ENCODE peak calls at places on chromosomes 6 and 20, in four cellular contexts. One of them, this sample, is unnamed.

GRCh38 chr20:7087803-7088202 is 320.3 kb downstream of the BMP2 start:
- DNase-seq in fibroblast of pulmonary artery: no peak
- DNase-seq in foreskin fibroblast: no peak
- DNase-seq in CD8-positive, alpha-beta T cell: no peak
- DNase-seq in this sample: no peak

GRCh38 chr6:53263915-53264314 is 84.8 kb downstream of the ELOVL5 start:
- DNase-seq in fibroblast of pulmonary artery: no peak
- DNase-seq in CD8-positive, alpha-beta T cell: no peak
- DNase-seq in foreskin fibroblast: peak; percentile 41
- DNase-seq in this sample: no peak

GRCh38 chr20:61445741-61446140 is 193.7 kb downstream of the CDH4 start:
- DNase-seq in fibroblast of pulmonary artery: no peak
- DNase-seq in foreskin fibroblast: no peak
- DNase-seq in CD8-positive, alpha-beta T cell: no peak
- DNase-seq in this sample: no peak

GRCh38 chr6:106450645-106451044 is 90.1 kb downstream of the CRYBG1 start:
- DNase-seq in foreskin fibroblast: no peak
- DNase-seq in CD8-positive, alpha-beta T cell: no peak
- DNase-seq in fibroblast of pulmonary artery: no peak
- DNase-seq in this sample: peak; percentile 21

GRCh38 chr6:16324622-16325225 is 86.3 kb downstream of the GMPR start:
- DNase-seq in fibroblast of pulmonary artery: no peak
- DNase-seq in CD8-positive, alpha-beta T cell: no peak
- DNase-seq in foreskin fibroblast: no peak
- DNase-seq in this sample: no peak

GRCh38 chr6:40349092-40349491 is 238.1 kb downstream of the LRFN2 start:
- DNase-seq in CD8-positive, alpha-beta T cell: no peak
- DNase-seq in fibroblast of pulmonary artery: peak; percentile 28
- DNase-seq in foreskin fibroblast: no peak
- DNase-seq in this sample: no peak

GRCh38 chr20:43946206-43946491 is 31.5 kb downstream of the TOX2 start:
- DNase-seq in fibroblast of pulmonary artery: no peak
- DNase-seq in foreskin fibroblast: no peak
- DNase-seq in CD8-positive, alpha-beta T cell: no peak
- DNase-seq in this sample: no peak

GRCh38 chr6:113082691-113083090 is 735.6 kb downstream of the RFPL4B start:
- DNase-seq in foreskin fibroblast: peak; percentile 46
- DNase-seq in fibroblast of pulmonary artery: peak; percentile 51
- DNase-seq in CD8-positive, alpha-beta T cell: no peak
- DNase-seq in this sample: peak; percentile 44

GRCh38 chr6:18155864-18156396 is 708 bp downstream of the KDM1B start:
- DNase-seq in fibroblast of pulmonary artery: peak; percentile 22
- DNase-seq in CD8-positive, alpha-beta T cell: no peak
- DNase-seq in foreskin fibroblast: no peak
- DNase-seq in this sample: peak; percentile 90

GRCh38 chr6:113626470-113626869 is 230.7 kb upstream of the MARCKS start:
- DNase-seq in fibroblast of pulmonary artery: no peak
- DNase-seq in CD8-positive, alpha-beta T cell: no peak
- DNase-seq in foreskin fibroblast: no peak
- DNase-seq in this sample: no peak

GRCh38 chr6:106715922-106716321 is 86.5 kb downstream of the QRSL1 start:
- DNase-seq in fibroblast of pulmonary artery: no peak
- DNase-seq in CD8-positive, alpha-beta T cell: no peak
- DNase-seq in foreskin fibroblast: no peak
- DNase-seq in this sample: no peak

GRCh38 chr20:39264506-39265172 is 302.5 kb downstream of the DHX35 start:
- DNase-seq in foreskin fibroblast: peak; percentile 50
- DNase-seq in fibroblast of pulmonary artery: peak; percentile 79
- DNase-seq in CD8-positive, alpha-beta T cell: peak; percentile 50
- DNase-seq in this sample: peak; percentile 86

GRCh38 chr20:44848254-44849015 is 37.1 kb upstream of the YWHAB start:
- DNase-seq in fibroblast of pulmonary artery: no peak
- DNase-seq in CD8-positive, alpha-beta T cell: no peak
- DNase-seq in foreskin fibroblast: no peak
- DNase-seq in this sample: no peak

GRCh38 chr6:31001489-31001888 is 8.8 kb upstream of the MUC22 start:
- DNase-seq in fibroblast of pulmonary artery: no peak
- DNase-seq in CD8-positive, alpha-beta T cell: no peak
- DNase-seq in foreskin fibroblast: no peak
- DNase-seq in this sample: no peak

GRCh38 chr6:305371-306206 is 13.3 kb downstream of the DUSP22 start:
- DNase-seq in foreskin fibroblast: no peak
- DNase-seq in fibroblast of pulmonary artery: no peak
- DNase-seq in CD8-positive, alpha-beta T cell: no peak
- DNase-seq in this sample: no peak

GRCh38 chr6:53544050-53544499 is 826 bp downstream of the GCLC start:
- DNase-seq in fibroblast of pulmonary artery: no peak
- DNase-seq in CD8-positive, alpha-beta T cell: no peak
- DNase-seq in foreskin fibroblast: no peak
- DNase-seq in this sample: peak; percentile 36

GRCh38 chr20:52230406-52230805 is 38.8 kb upstream of the ZFP64 start:
- DNase-seq in foreskin fibroblast: peak; percentile 1
- DNase-seq in fibroblast of pulmonary artery: peak; percentile 38
- DNase-seq in CD8-positive, alpha-beta T cell: no peak
- DNase-seq in this sample: no peak

GRCh38 chr20:17698419-17698818 is 1.3 kb upstream of the BANF2 start:
- DNase-seq in fibroblast of pulmonary artery: no peak
- DNase-seq in foreskin fibroblast: no peak
- DNase-seq in CD8-positive, alpha-beta T cell: no peak
- DNase-seq in this sample: no peak

GRCh38 chr6:89818977-89819335 is 638 bp downstream of the MDN1 start:
- DNase-seq in foreskin fibroblast: peak; percentile 18
- DNase-seq in CD8-positive, alpha-beta T cell: peak; percentile 52
- DNase-seq in fibroblast of pulmonary artery: peak; percentile 43
- DNase-seq in this sample: peak; percentile 43

GRCh38 chr20:25421107-25421506 is 13.6 kb downstream of the GINS1 start:
- DNase-seq in foreskin fibroblast: no peak
- DNase-seq in fibroblast of pulmonary artery: no peak
- DNase-seq in CD8-positive, alpha-beta T cell: no peak
- DNase-seq in this sample: no peak

GRCh38 chr20:21559305-21559704 is 45.4 kb upstream of the NKX2-2 start:
- DNase-seq in CD8-positive, alpha-beta T cell: no peak
- DNase-seq in fibroblast of pulmonary artery: no peak
- DNase-seq in foreskin fibroblast: no peak
- DNase-seq in this sample: no peak

GRCh38 chr6:14758421-14759043 is 487.3 kb upstream of the JARID2 start:
- DNase-seq in fibroblast of pulmonary artery: no peak
- DNase-seq in CD8-positive, alpha-beta T cell: no peak
- DNase-seq in foreskin fibroblast: no peak
- DNase-seq in this sample: peak; percentile 78

DNA sequence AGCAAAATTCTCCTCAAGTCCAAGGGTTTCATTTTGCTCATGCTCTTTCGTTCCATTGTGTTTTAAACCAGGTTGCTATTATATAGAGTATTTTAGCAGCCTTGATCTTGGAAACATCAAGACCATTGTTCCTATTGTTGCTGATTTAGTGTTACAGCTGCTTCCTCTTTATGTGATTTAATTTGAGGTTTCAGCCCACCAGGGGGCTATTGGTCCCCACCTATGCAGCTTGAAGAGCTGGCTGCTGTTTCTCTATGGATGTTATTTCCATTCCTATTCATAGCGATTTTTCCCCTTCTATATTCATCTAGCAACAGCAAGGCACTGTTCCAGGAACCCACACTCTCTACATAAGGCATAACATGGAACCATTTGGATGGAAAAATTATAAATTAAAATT is 418.8 kb downstream of the CDKAL1 start:
- DNase-seq in fibroblast of pulmonary artery: no peak
- DNase-seq in CD8-positive, alpha-beta T cell: no peak
- DNase-seq in foreskin fibroblast: no peak
- DNase-seq in this sample: no peak
- TF ChIP-seq CTCF in fibroblast of pulmonary artery: no peak
- TF ChIP-seq CTCF in CD8-positive, alpha-beta T cell: no peak
- TF ChIP-seq CTCF in foreskin fibroblast: no peak
- TF ChIP-seq CTCF in this sample: no peak

DNA sequence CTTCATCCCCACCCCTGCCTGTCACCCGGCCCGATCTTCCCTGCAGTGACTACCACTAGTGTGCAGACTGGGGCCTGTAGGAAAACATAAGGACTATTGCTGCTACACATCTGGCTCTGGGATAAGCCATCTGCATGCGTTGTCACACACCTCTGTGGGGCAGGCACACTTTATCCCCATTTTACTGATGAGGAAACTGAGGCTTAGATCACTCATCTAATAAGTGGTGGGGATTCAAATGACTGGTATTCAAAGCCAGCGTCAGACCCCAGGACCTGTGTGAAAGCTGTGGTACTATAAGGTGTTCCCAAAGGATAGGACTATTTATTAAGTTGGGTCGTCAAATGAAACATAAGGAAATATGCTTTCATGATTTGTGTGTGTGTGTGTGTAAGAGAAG is 148.9 kb upstream of the RNF24 start:
- DNase-seq in fibroblast of pulmonary artery: no peak
- DNase-seq in CD8-positive, alpha-beta T cell: no peak
- DNase-seq in foreskin fibroblast: no peak
- DNase-seq in this sample: no peak
- TF ChIP-seq CTCF in fibroblast of pulmonary artery: no peak
- TF ChIP-seq CTCF in CD8-positive, alpha-beta T cell: no peak
- TF ChIP-seq CTCF in foreskin fibroblast: no peak
- TF ChIP-seq CTCF in this sample: no peak

GRCh38 chr20:50508171-50508761 is 1.9 kb upstream of the PTPN1 start:
- DNase-seq in fibroblast of pulmonary artery: no peak
- DNase-seq in foreskin fibroblast: no peak
- DNase-seq in CD8-positive, alpha-beta T cell: no peak
- DNase-seq in this sample: no peak

GRCh38 chr20:50501970-50502745 is 8.0 kb upstream of the PTPN1 start:
- DNase-seq in CD8-positive, alpha-beta T cell: no peak
- DNase-seq in foreskin fibroblast: no peak
- DNase-seq in fibroblast of pulmonary artery: no peak
- DNase-seq in this sample: no peak

GRCh38 chr20:50509923-50510705 is at the start of gene PTPN1:
- DNase-seq in CD8-positive, alpha-beta T cell: peak; percentile 99
- DNase-seq in foreskin fibroblast: peak; percentile 99
- DNase-seq in fibroblast of pulmonary artery: peak; percentile 99
- DNase-seq in this sample: peak; percentile 99

GRCh38 chr20:50504231-50504823 is 5.9 kb upstream of the PTPN1 start:
- DNase-seq in CD8-positive, alpha-beta T cell: no peak
- DNase-seq in fibroblast of pulmonary artery: peak; percentile 47
- DNase-seq in foreskin fibroblast: no peak
- DNase-seq in this sample: no peak

DNA sequence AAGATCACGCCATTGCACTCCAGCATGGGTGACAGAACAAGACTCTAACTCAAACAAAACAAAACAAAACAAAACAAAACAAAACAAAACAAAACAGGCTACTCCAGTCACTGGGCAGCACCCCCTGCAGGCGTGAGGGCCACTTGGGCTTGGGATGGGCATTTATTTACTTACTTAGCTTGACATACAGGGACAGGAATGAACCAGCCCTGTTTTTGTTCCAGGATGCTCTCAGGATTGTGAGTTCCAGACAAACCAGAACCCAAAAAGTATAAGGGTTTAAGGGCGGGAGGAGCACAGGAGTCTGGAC is 4.0 kb upstream of the PTPN1 start:
- DNase-seq in fibroblast of pulmonary artery: no peak
- DNase-seq in CD8-positive, alpha-beta T cell: no peak
- DNase-seq in foreskin fibroblast: no peak
- DNase-seq in this sample: no peak
- TF ChIP-seq CTCF in fibroblast of pulmonary artery: no peak
- TF ChIP-seq CTCF in CD8-positive, alpha-beta T cell: no peak
- TF ChIP-seq CTCF in foreskin fibroblast: peak; percentile 6
- TF ChIP-seq CTCF in this sample: no peak

GRCh38 chr20:1474817-1475603 is 8.4 kb upstream of the NSFL1C start:
- DNase-seq in foreskin fibroblast: no peak
- DNase-seq in fibroblast of pulmonary artery: no peak
- DNase-seq in CD8-positive, alpha-beta T cell: no peak
- DNase-seq in this sample: peak; percentile 92
- TF ChIP-seq CTCF in foreskin fibroblast: no peak
- TF ChIP-seq CTCF in fibroblast of pulmonary artery: no peak
- TF ChIP-seq CTCF in CD8-positive, alpha-beta T cell: no peak
- TF ChIP-seq CTCF in this sample: no peak